ENCODE peak calls at places on chromosomes 16 and 17, in four cellular contexts. One of them, this sample, is unnamed.

GRCh38 chr17:21286066-21286770 is 1.7 kb downstream of the MAP2K3 start:
- DNase-seq in A549: peak
- DNase-seq in pancreas: peak
- DNase-seq in HCT116: peak
- DNase-seq in this sample: peak

GRCh38 chr17:75995385-75995925 is 5.2 kb upstream of the CDK3 start:
- DNase-seq in HCT116: no peak
- DNase-seq in A549: no peak
- DNase-seq in pancreas: no peak
- DNase-seq in this sample: no peak

GRCh38 chr16:19898924-19899604 is 14.4 kb upstream of the GPRC5B start:
- DNase-seq in A549: peak
- DNase-seq in HCT116: peak
- DNase-seq in pancreas: peak
- DNase-seq in this sample: peak

GRCh38 chr17:32279933-32280716 is 14.5 kb downstream of the RHBDL3 start:
- DNase-seq in A549: no peak
- DNase-seq in pancreas: no peak
- DNase-seq in HCT116: no peak
- DNase-seq in this sample: no peak

GRCh38 chr17:28228109-28228840 is 90.7 kb upstream of the TMEM97 start:
- DNase-seq in A549: peak
- DNase-seq in HCT116: no peak
- DNase-seq in pancreas: peak
- DNase-seq in this sample: no peak

GRCh38 chr17:50189396-50190277 is 11.8 kb downstream of the COL1A1 start:
- DNase-seq in HCT116: no peak
- DNase-seq in A549: no peak
- DNase-seq in pancreas: no peak
- DNase-seq in this sample: no peak

GRCh38 chr16:22191966-22192260 is 14.2 kb upstream of the EEF2K start:
- DNase-seq in HCT116: no peak
- DNase-seq in A549: no peak
- DNase-seq in pancreas: no peak
- DNase-seq in this sample: no peak

GRCh38 chr17:22461460-22462145 is 769.3 kb downstream of the KCNJ18 start:
- DNase-seq in pancreas: no peak
- DNase-seq in HCT116: no peak
- DNase-seq in A549: no peak
- DNase-seq in this sample: no peak

GRCh38 chr17:56978441-56979090 is 635 bp downstream of the SCPEP1 start:
- DNase-seq in pancreas: no peak
- DNase-seq in HCT116: no peak
- DNase-seq in A549: no peak
- DNase-seq in this sample: peak

GRCh38 chr16:26413780-26414179 is 652.9 kb upstream of the C16orf82 start:
- DNase-seq in pancreas: no peak
- DNase-seq in A549: no peak
- DNase-seq in HCT116: no peak
- DNase-seq in this sample: no peak

GRCh38 chr16:72797606-72798005 is 250.3 kb downstream of the ZFHX3 start:
- DNase-seq in HCT116: no peak
- DNase-seq in A549: no peak
- DNase-seq in pancreas: no peak
- DNase-seq in this sample: no peak

GRCh38 chr16:21083729-21084268 is 66.8 kb downstream of the DNAH3 start:
- DNase-seq in pancreas: peak
- DNase-seq in HCT116: peak
- DNase-seq in A549: peak
- DNase-seq in this sample: peak

GRCh38 chr17:17127730-17128291 is 78.3 kb downstream of the PLD6 start:
- DNase-seq in pancreas: no peak
- DNase-seq in A549: no peak
- DNase-seq in HCT116: no peak
- DNase-seq in this sample: no peak

GRCh38 chr16:47503936-47504335 is 42.8 kb downstream of the PHKB start:
- DNase-seq in pancreas: no peak
- DNase-seq in A549: no peak
- DNase-seq in HCT116: peak
- DNase-seq in this sample: no peak

GRCh38 chr16:72400257-72401078 is 228.5 kb upstream of the PMFBP1 start:
- DNase-seq in A549: peak
- DNase-seq in pancreas: no peak
- DNase-seq in HCT116: peak
- DNase-seq in this sample: peak

GRCh38 chr16:15907863-15908478 is 19.6 kb upstream of the CEP20 start:
- DNase-seq in pancreas: no peak
- DNase-seq in A549: peak
- DNase-seq in HCT116: peak
- DNase-seq in this sample: peak

GRCh38 chr16:11242658-11243057 is 13.3 kb downstream of the SOCS1 start:
- DNase-seq in HCT116: no peak
- DNase-seq in A549: no peak
- DNase-seq in pancreas: no peak
- DNase-seq in this sample: no peak

GRCh38 chr17:62860962-62861873 is 53.1 kb upstream of the MARCHF10 start:
- DNase-seq in pancreas: no peak
- DNase-seq in HCT116: no peak
- DNase-seq in A549: no peak
- DNase-seq in this sample: no peak

GRCh38 chr17:49337900-49338299 is 24.1 kb downstream of the ZNF652 start:
- DNase-seq in A549: no peak
- DNase-seq in pancreas: no peak
- DNase-seq in HCT116: no peak
- DNase-seq in this sample: no peak

GRCh38 chr16:68257906-68258800 is 6.2 kb upstream of the SLC7A6 start:
- DNase-seq in A549: peak
- DNase-seq in pancreas: no peak
- DNase-seq in HCT116: no peak
- DNase-seq in this sample: no peak

GRCh38 chr16:14325921-14326401 is 254.8 kb downstream of the MRTFB start:
- DNase-seq in pancreas: no peak
- DNase-seq in HCT116: no peak
- DNase-seq in A549: no peak
- DNase-seq in this sample: no peak

GRCh38 chr17:72308744-72309395 is 188.1 kb downstream of the SOX9 start:
- DNase-seq in pancreas: no peak
- DNase-seq in HCT116: no peak
- DNase-seq in A549: no peak
- DNase-seq in this sample: no peak

GRCh38 chr17:42277342-42277712 is 1.1 kb upstream of the STAT5B start:
- DNase-seq in pancreas: no peak
- DNase-seq in A549: no peak
- DNase-seq in HCT116: no peak
- DNase-seq in this sample: peak

GRCh38 chr16:974606-975312 is 4.0 kb upstream of the LMF1 start:
- DNase-seq in pancreas: no peak
- DNase-seq in A549: no peak
- DNase-seq in HCT116: no peak
- DNase-seq in this sample: no peak

GRCh38 chr17:18166894-18167293 is 16.7 kb upstream of the ALKBH5 start:
- DNase-seq in pancreas: no peak
- DNase-seq in HCT116: no peak
- DNase-seq in A549: peak
- DNase-seq in this sample: no peak

GRCh38 chr17:65901394-65901793 is 290.5 kb downstream of the CEP112 start:
- DNase-seq in A549: no peak
- DNase-seq in pancreas: no peak
- DNase-seq in HCT116: no peak
- DNase-seq in this sample: no peak

GRCh38 chr16:17921357-17921978 is 415.1 kb downstream of the NPIPA8 start:
- DNase-seq in HCT116: peak
- DNase-seq in pancreas: no peak
- DNase-seq in A549: peak
- DNase-seq in this sample: peak

GRCh38 chr17:37360632-37361031 is 15.2 kb upstream of the C17orf78 start:
- DNase-seq in pancreas: no peak
- DNase-seq in HCT116: no peak
- DNase-seq in A549: peak
- DNase-seq in this sample: no peak

GRCh38 chr17:37359682-37360188 is 16.1 kb upstream of the C17orf78 start:
- DNase-seq in A549: no peak
- DNase-seq in pancreas: no peak
- DNase-seq in HCT116: no peak
- DNase-seq in this sample: no peak

GRCh38 chr17:37358098-37358829 is 17.5 kb upstream of the C17orf78 start:
- DNase-seq in A549: peak
- DNase-seq in pancreas: peak
- DNase-seq in HCT116: no peak
- DNase-seq in this sample: peak

GRCh38 chr17:37361543-37361942 is 14.2 kb upstream of the C17orf78 start:
- DNase-seq in HCT116: no peak
- DNase-seq in A549: peak
- DNase-seq in pancreas: no peak
- DNase-seq in this sample: no peak

GRCh38 chr17:37358830-37359681 is 16.7 kb upstream of the C17orf78 start:
- DNase-seq in HCT116: peak
- DNase-seq in pancreas: peak
- DNase-seq in A549: peak
- DNase-seq in this sample: peak
- TF ChIP-seq CTCF in HCT116: no peak
- TF ChIP-seq CTCF in pancreas: peak
- TF ChIP-seq CTCF in A549: peak
- TF ChIP-seq CTCF in this sample: peak

DNA sequence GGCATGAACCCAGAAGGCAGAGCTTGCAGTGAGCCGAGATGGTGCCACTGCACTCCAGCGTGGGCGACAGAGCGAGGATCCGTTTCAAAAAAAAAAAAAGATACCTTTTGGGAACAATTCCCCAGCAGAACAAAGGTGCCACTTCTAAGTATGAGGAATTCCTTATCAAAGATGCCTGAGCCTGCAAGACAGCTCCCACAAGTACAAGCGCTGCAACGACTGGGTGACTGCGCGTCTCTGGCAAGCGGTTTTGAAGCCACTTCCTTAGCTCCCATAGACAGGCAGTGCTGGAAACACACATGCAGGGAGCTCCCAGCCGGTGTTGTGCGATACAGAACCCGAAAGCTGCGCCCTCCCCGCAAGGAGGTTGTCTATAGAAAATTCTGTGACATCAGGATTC is 60.5 kb downstream of the ADCY9 start:
- DNase-seq in pancreas: no peak
- DNase-seq in HCT116: no peak
- DNase-seq in A549: no peak
- DNase-seq in this sample: no peak
- TF ChIP-seq CTCF in pancreas: no peak
- TF ChIP-seq CTCF in HCT116: no peak
- TF ChIP-seq CTCF in A549: no peak
- TF ChIP-seq CTCF in this sample: no peak

GRCh38 chr17:47789611-47790520 is 31.7 kb downstream of the OSBPL7 start:
- DNase-seq in A549: peak
- DNase-seq in pancreas: peak
- DNase-seq in HCT116: no peak
- DNase-seq in this sample: peak
- TF ChIP-seq CTCF in A549: peak
- TF ChIP-seq CTCF in pancreas: peak
- TF ChIP-seq CTCF in HCT116: no peak
- TF ChIP-seq CTCF in this sample: peak

GRCh38 chr16:85894266-85894665 is 4.7 kb upstream of the IRF8 start:
- DNase-seq in pancreas: peak
- DNase-seq in HCT116: peak
- DNase-seq in A549: peak
- DNase-seq in this sample: no peak
- TF ChIP-seq CTCF in pancreas: no peak
- TF ChIP-seq CTCF in HCT116: peak
- TF ChIP-seq CTCF in A549: peak
- TF ChIP-seq CTCF in this sample: peak

DNA sequence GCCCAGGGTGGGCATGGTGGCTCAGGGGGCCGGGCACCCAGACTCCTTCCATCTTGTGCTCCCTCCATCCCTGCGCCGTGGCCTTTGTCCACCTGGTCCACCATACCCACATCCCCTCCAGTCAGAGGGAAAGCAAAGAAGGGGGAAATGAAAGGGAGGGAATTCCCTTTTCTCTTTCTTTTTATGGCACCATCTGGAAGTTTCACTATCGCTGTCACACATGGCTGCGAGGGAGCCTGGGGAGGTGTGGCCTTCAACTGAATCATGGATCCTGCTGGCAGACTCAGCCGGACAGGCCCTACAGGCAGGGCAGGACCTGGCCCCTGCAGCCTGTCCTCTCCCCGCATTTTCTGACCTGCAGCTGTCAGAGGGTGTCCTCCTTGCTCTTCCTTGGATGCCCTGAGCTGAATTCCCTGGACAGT is 6.2 kb downstream of the SLC12A3 start:
- DNase-seq in A549: peak
- DNase-seq in pancreas: no peak
- DNase-seq in HCT116: no peak
- DNase-seq in this sample: peak
- TF ChIP-seq CTCF in A549: no peak
- TF ChIP-seq CTCF in pancreas: no peak
- TF ChIP-seq CTCF in HCT116: no peak
- TF ChIP-seq CTCF in this sample: peak

GRCh38 chr17:77037943-77038342 is 102.8 kb upstream of the SEC14L1 start:
- DNase-seq in pancreas: no peak
- DNase-seq in HCT116: no peak
- DNase-seq in A549: no peak
- DNase-seq in this sample: no peak

GRCh38 chr17:77035526-77035925 is 105.2 kb upstream of the SEC14L1 start:
- DNase-seq in pancreas: no peak
- DNase-seq in HCT116: no peak
- DNase-seq in A549: no peak
- DNase-seq in this sample: no peak

GRCh38 chr17:77034677-77035424 is 105.9 kb upstream of the SEC14L1 start:
- DNase-seq in A549: no peak
- DNase-seq in pancreas: no peak
- DNase-seq in HCT116: no peak
- DNase-seq in this sample: no peak

GRCh38 chr17:77036136-77036840 is 104.5 kb upstream of the SEC14L1 start:
- DNase-seq in pancreas: no peak
- DNase-seq in HCT116: no peak
- DNase-seq in A549: no peak
- DNase-seq in this sample: no peak

DNA sequence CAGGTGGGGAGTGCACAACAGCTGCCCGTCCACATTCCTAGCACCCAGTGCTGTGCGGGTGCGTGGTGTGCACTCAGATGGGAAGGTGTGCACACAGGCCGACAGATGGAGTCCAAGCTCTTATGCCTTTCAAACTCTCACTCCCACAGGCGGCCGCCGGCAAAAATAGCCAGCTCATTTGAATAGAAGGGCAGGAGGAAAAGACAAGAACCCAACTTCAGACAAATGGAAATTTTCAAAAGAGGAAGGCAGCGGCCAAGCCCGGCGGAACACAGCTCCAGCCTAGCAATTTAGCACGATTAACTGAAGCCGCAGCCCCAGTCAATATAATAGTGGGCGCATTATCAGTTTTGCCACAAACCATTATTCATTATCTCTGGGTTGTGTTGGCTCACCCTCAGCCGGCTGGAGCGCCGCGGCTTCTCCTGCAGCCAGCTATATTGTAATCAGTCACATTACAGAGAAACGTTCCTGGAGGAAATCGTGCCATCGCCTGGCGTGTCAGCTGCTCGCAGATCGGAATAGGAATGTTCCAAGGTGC is 103.9 kb upstream of the SEC14L1 start:
- DNase-seq in pancreas: no peak
- DNase-seq in A549: no peak
- DNase-seq in HCT116: no peak
- DNase-seq in this sample: no peak
- TF ChIP-seq CTCF in pancreas: no peak
- TF ChIP-seq CTCF in A549: no peak
- TF ChIP-seq CTCF in HCT116: no peak
- TF ChIP-seq CTCF in this sample: no peak

This sample was measured in GM13977.